ENCODE peak calls at places on chromosomes 7 and 10, in six cellular contexts. B is ascending aorta; C is suprapubic skin; N is CD4-positive, CD25-positive, alpha-beta regulatory T cell; F is CD8-positive, alpha-beta memory T cell; I is HCT116. L is an unnamed sample. For H3K9me3 and H3K36me3, the result is how much of the 10 kb centered on the place peaks cover.

GRCh38 chr10:36086976-36087726 is 445.1 kb upstream of the FZD8 start:
- DNase-seq in B (no peak), C (no peak), N (no peak), F (no peak), I (no peak), L (no peak)

GRCh38 chr10:78774614-78774998 is 294.2 kb upstream of the ZMIZ1 start:
- DNase-seq in B (no peak), C (no peak), N (no peak), F (no peak), I (no peak), L (no peak)

GRCh38 chr10:128287921-128288320 is 161.7 kb upstream of the MKI67 start:
- DNase-seq in B (no peak), C (no peak), N (no peak), F (no peak), I (no peak), L (no peak)

GRCh38 chr7:38027884-38028455 is 107.5 kb downstream of the EPDR1 start:
- DNase-seq in B (no peak), C (no peak), N (no peak), F (no peak), I (no peak), L (no peak)

GRCh38 chr10:118307237-118307636 is 34.9 kb downstream of the FAM204A start:
- DNase-seq in B (no peak), C (no peak), N (no peak), F (no peak), I (no peak), L (no peak)

GRCh38 chr10:117860823-117861222 is 185.9 kb downstream of the RAB11FIP2 start:
- DNase-seq in B (no peak), C (no peak), N (peak), F (no peak), I (peak), L (peak)

GRCh38 chr7:44881066-44881600 is 4.2 kb downstream of the PURB start:
- DNase-seq in B (no peak), C (no peak), N (no peak), F (no peak), I (no peak), L (no peak)

GRCh38 chr7:7769712-7770111 is 51.3 kb upstream of the RPA3 start:
- DNase-seq in B (no peak), C (no peak), N (no peak), F (no peak), I (no peak), L (no peak)

GRCh38 chr7:13826752-13827151 is 162.7 kb downstream of the ETV1 start:
- DNase-seq in B (no peak), C (no peak), N (no peak), F (no peak), I (no peak), L (no peak)

GRCh38 chr10:92757066-92757716 is 67.4 kb downstream of the HHEX start:
- DNase-seq in B (peak), C (peak), N (no peak), F (no peak), I (peak), L (peak)

GRCh38 chr10:48466611-48467240 is 138.1 kb downstream of the ARHGAP22 start:
- DNase-seq in B (no peak), C (peak), N (no peak), F (no peak), I (no peak), L (no peak)

GRCh38 chr10:25575343-25575742 is 358.7 kb upstream of the MYO3A start:
- DNase-seq in B (no peak), C (no peak), N (no peak), F (no peak), I (no peak), L (no peak)

GRCh38 chr10:132963430-132963960 is 21.1 kb upstream of the CFAP46 start:
- DNase-seq in B (no peak), C (no peak), N (no peak), F (no peak), I (no peak), L (no peak)

GRCh38 chr7:142894886-142895593 is 9.5 kb upstream of the TRPV6 start:
- DNase-seq in B (no peak), C (peak), N (no peak), F (no peak), I (no peak), L (no peak)

GRCh38 chr7:94975316-94975715 is 67.9 kb downstream of the PPP1R9A start:
- DNase-seq in B (no peak), C (no peak), N (no peak), F (no peak), I (no peak), L (no peak)

GRCh38 chr7:79211724-79212123 is 241.7 kb downstream of the MAGI2 start:
- DNase-seq in B (no peak), C (no peak), N (no peak), F (no peak), I (no peak), L (no peak)

GRCh38 chr7:104548861-104549260 is 220.5 kb downstream of the LHFPL3 start:
- DNase-seq in B (no peak), C (no peak), N (no peak), F (no peak), I (peak), L (peak)

GRCh38 chr7:102860351-102860811 is 52.4 kb upstream of the LRRC17 start:
- DNase-seq in B (no peak), C (no peak), N (no peak), F (no peak), I (no peak), L (no peak)

GRCh38 chr10:108187396-108188012 is 1023.0 kb upstream of the SORCS1 start:
- DNase-seq in B (no peak), C (no peak), N (no peak), F (no peak), I (no peak), L (no peak)

GRCh38 chr10:52210161-52210560 is 103.9 kb upstream of the DKK1 start:
- DNase-seq in B (no peak), C (no peak), N (no peak), F (no peak), I (no peak), L (no peak)

GRCh38 chr7:158123214-158123613 is 464.4 kb downstream of the PTPRN2 start:
- DNase-seq in B (no peak), C (peak), N (no peak), F (no peak), I (no peak), L (no peak)

GRCh38 chr7:158120751-158121150 is 466.9 kb downstream of the PTPRN2 start:
- DNase-seq in B (no peak), C (peak), N (no peak), F (no peak), I (no peak), L (no peak)

GRCh38 chr7:158120313-158120712 is 467.3 kb downstream of the PTPRN2 start:
- DNase-seq in B (no peak), C (no peak), N (no peak), F (no peak), I (no peak), L (no peak)

GRCh38 chr7:158123753-158124152 is 463.9 kb downstream of the PTPRN2 start:
- DNase-seq in B (no peak), C (peak), N (no peak), F (no peak), I (no peak), L (no peak)

DNA sequence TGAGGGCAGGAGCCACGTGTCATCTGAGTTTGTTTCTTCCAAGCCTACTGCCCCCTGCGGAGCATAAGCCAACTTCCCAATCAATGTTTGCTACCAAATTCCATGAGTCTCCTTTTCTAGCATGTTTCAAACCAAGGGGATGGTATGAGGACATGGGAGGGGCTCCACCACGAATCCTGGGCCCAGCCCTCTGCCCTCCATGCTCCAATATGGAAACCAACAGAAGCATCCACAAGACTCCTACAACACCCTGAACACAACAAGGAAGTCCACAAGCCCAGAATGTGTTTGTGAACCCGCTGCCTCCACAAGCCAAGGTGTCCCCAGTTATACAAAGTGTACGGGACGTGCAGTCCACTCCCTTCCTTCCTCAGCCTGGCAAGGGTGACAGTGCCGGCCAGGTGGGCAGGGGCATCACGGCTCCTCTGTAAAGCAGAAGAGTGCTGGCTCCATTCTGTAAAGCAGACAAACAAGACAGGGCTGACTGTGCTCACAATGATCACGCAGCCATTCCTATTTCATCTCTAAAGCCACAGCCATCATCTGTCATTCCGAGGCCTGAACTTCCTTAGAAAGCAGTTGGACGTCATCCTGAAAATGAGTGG is 466.1 kb downstream of the PTPRN2 start:
- DNase-seq in B (no peak), C (peak), N (no peak), F (no peak), I (no peak), L (no peak)
- H3K9me3 ChIP-seq in B (under half), C (under half), N (under half), F (under half), I (under half), L (under half)

GRCh38 chr10:80498833-80499671 is 38.6 kb upstream of the SH2D4B start:
- DNase-seq in B (peak), C (peak), N (peak), F (no peak), I (peak), L (peak)

GRCh38 chr10:80498039-80498832 is 39.5 kb upstream of the SH2D4B start:
- DNase-seq in B (no peak), C (no peak), N (no peak), F (no peak), I (no peak), L (no peak)

GRCh38 chr10:80500572-80501380 is 36.9 kb upstream of the SH2D4B start:
- DNase-seq in B (no peak), C (no peak), N (no peak), F (no peak), I (no peak), L (no peak)

GRCh38 chr10:80496555-80497172 is 41.0 kb upstream of the SH2D4B start:
- DNase-seq in B (no peak), C (no peak), N (no peak), F (no peak), I (no peak), L (no peak)

DNA sequence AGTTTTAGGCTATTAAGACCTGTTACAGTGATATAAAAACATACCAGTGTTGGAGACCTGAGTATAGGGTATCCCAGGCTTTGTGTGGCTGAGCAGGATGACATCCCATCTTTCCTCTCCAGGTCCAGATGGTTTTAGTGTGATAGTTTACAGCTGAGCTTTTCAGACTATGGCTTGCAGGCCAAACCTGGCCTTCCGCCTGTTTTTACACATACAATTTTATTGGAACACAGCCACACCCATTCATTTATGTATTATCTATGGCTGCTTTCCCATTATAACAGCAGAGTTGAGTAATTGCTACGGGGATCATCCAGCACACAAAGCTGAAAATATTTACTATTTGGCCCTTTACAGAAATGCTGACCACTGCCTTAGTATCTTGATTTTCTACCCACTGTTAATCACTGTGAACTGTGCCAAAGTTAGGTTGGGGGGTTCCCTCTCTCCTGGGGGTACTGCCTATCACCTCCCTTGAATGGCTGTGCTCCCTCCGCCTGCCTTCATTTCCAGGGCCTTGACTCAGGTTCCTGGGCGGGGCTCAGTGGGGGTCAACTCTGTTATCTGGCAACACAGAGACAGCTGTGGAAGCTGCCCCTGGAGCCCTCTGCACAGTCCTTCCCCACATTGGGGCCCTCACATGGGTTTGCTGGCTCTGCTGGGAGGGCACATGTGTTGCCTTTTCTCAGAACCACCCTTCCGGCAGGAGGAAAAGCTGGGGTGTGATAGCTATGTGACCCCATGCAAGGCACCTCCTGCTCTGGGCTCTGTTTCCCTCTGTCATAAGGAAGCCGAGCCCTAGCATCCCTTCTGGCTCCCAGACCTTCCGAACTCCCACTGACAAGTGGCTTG is 40.3 kb upstream of the SH2D4B start:
- DNase-seq in B (no peak), C (no peak), N (peak), F (no peak), I (no peak), L (no peak)
- H3K36me3 ChIP-seq in B (under half), C (under half), N (under half), F (under half), I (under half), L (under half)

DNA sequence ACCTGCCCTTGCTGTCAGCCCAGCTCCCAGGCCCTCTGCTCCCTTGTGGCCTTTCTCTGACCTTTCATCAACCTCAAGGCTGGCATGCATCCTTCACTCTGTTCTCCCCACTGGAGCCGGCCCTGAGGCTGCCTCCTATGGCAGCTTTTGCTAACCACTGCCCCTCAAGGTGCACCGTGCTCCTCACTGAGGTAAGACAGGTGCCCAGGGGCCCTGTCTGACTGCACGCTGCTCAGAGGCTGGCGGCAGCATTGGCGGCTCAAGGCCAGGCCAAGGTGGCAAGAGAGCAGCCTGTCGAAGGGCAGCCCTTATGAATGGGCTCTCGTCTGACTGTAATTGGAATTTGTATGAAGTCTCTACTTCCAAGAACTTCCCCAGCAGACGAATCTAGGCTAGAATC is 172.6 kb downstream of the ZNF248 start:
- DNase-seq in B (no peak), C (no peak), N (no peak), F (no peak), I (no peak), L (no peak)
- H3K9me3 ChIP-seq in B (under half), C (under half), N (under half), F (under half), I (under half), L (under half)

GRCh38 chr10:23403719-23404118 is 35.2 kb upstream of the OTUD1 start:
- DNase-seq in B (no peak), C (no peak), N (no peak), F (no peak), I (no peak), L (no peak)

GRCh38 chr10:23402856-23403255 is 36.0 kb upstream of the OTUD1 start:
- DNase-seq in B (no peak), C (no peak), N (no peak), F (no peak), I (no peak), L (no peak)

GRCh38 chr10:23403278-23403677 is 35.6 kb upstream of the OTUD1 start:
- DNase-seq in B (no peak), C (no peak), N (no peak), F (no peak), I (no peak), L (no peak)

GRCh38 chr10:23405540-23405939 is 33.3 kb upstream of the OTUD1 start:
- DNase-seq in B (no peak), C (no peak), N (no peak), F (no peak), I (no peak), L (no peak)

DNA sequence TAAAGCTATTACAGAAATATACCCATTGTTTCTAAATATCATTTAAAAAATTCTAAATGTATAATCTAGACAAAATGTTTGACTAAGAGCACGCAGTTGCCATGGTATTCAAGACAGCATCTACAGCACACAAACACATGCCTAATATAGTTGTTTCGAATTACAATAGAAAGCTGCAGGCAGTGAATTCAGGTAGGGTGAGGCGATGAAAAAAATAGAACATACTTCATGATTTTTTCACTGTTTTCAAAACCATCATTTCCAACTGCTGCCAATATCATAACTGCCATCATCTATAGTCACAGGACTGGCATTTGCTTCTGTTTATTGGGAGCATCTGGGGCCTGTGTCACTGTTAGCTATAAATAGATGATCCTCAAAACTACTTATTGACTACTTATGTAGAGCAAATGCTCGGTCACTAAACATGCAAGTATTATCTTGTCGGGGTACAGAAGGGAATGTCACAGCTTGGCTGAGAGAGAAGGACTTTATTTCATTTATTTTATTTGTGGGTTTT is 34.4 kb upstream of the OTUD1 start:
- DNase-seq in B (no peak), C (no peak), N (no peak), F (no peak), I (no peak), L (no peak)
- H3K36me3 ChIP-seq in B (under half), C (under half), N (under half), F (under half), I (under half), L (under half)

GRCh38 chr7:57250801-57251200 is 118.6 kb upstream of the ZNF479 start:
- DNase-seq in B (no peak), C (no peak), N (no peak), F (no peak), I (no peak), L (no peak)
- H3K9me3 ChIP-seq in B (under half), C (under half), N (under half), F (under half), I (under half), L (under half)

GRCh38 chr10:5913736-5914135 is 23.7 kb downstream of the FBH1 start:
- DNase-seq in B (no peak), C (no peak), N (no peak), F (no peak), I (no peak), L (no peak)
- H3K36me3 ChIP-seq in B (half or more), C (half or more), N (half or more), F (half or more), I (half or more), L (half or more)

L was measured in HAP-1.